ENCODE peak calls at places on chromosome 10, in six cellular contexts. Y, I, S, Z, J and W are unnamed samples.

GRCh38 chr10:61942997-61943457 is 41.5 kb downstream of the ARID5B start:
- DNase-seq in Y (no peak), I (no peak), S (no peak), Z (no peak), J (no peak), W (no peak)

GRCh38 chr10:61901829-61902447 is 439 bp downstream of the ARID5B start:
- DNase-seq in Y (no peak), I (no peak), S (no peak), Z (peak), J (no peak), W (no peak)

GRCh38 chr10:124611738-124612137 is 132.4 kb downstream of the FAM53B start:
- DNase-seq in Y (no peak), I (no peak), S (no peak), Z (no peak), J (no peak), W (no peak)

GRCh38 chr10:87864497-87865059 is 1.2 kb downstream of the PTEN start:
- DNase-seq in Y (no peak), I (no peak), S (no peak), Z (peak), J (no peak), W (no peak)

GRCh38 chr10:114523876-114524275 is 119.6 kb upstream of the AFAP1L2 start:
- DNase-seq in Y (no peak), I (no peak), S (no peak), Z (no peak), J (no peak), W (no peak)

GRCh38 chr10:3772349-3773222 is 12.4 kb downstream of the KLF6 start:
- DNase-seq in Y (no peak), I (no peak), S (no peak), Z (no peak), J (no peak), W (no peak)

GRCh38 chr10:73439605-73440298 is 6.4 kb upstream of the MSS51 start:
- DNase-seq in Y (no peak), I (no peak), S (no peak), Z (no peak), J (no peak), W (no peak)

GRCh38 chr10:22715290-22715625 is 880 bp upstream of the PIP4K2A start:
- DNase-seq in Y (no peak), I (no peak), S (no peak), Z (no peak), J (no peak), W (no peak)

GRCh38 chr10:96834121-96834520 is 2.0 kb downstream of the LCOR start:
- DNase-seq in Y (no peak), I (no peak), S (no peak), Z (no peak), J (no peak), W (no peak)

GRCh38 chr10:117662790-117663540 is 120.4 kb downstream of the EMX2 start:
- DNase-seq in Y (no peak), I (no peak), S (no peak), Z (no peak), J (no peak), W (no peak)

DNA sequence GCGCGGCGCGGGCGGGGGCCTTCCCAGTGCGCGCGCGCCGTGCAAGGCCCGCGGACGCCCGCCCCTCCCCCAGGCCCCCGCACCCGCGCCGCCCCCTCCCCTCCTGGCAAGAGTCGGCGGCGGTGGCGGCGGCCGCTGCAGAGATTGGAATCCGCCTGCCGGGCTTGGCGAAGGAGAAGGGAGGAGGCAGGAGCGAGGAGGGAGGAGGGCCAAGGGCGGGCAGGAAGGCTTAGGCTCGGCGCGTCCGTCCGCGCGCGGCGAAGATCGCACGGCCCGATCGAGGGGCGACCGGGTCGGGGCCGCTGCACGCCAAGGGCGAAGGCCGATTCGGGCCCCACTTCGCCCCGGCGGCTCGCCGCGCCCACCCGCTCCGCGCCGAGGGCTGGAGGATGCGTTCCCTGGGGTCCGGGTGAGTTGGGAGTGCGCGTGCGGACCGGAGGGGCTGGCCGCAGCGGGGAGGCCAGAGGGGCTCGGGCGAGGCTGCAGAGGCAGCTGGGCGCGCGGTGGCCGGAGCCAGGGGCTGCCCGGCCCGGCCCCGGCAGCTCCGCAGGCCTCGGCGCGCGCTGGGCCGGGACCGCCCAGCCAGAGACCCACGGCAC is at the start of gene BMPR1A:
- DNase-seq in Y (no peak), I (no peak), S (no peak), Z (peak), J (no peak), W (peak)
- TF ChIP-seq POLR2A in Y (no peak), I (peak), S (no peak), Z (no peak), J (peak), W (no peak)

GRCh38 chr10:48946891-48947500 is 7.4 kb upstream of the LRRC18 start:
- DNase-seq in Y (no peak), I (no peak), S (no peak), Z (no peak), J (no peak), W (no peak)
- TF ChIP-seq POLR2AphosphoS5 in Y (no peak), I (no peak), S (no peak), Z (no peak), J (no peak), W (no peak)

DNA sequence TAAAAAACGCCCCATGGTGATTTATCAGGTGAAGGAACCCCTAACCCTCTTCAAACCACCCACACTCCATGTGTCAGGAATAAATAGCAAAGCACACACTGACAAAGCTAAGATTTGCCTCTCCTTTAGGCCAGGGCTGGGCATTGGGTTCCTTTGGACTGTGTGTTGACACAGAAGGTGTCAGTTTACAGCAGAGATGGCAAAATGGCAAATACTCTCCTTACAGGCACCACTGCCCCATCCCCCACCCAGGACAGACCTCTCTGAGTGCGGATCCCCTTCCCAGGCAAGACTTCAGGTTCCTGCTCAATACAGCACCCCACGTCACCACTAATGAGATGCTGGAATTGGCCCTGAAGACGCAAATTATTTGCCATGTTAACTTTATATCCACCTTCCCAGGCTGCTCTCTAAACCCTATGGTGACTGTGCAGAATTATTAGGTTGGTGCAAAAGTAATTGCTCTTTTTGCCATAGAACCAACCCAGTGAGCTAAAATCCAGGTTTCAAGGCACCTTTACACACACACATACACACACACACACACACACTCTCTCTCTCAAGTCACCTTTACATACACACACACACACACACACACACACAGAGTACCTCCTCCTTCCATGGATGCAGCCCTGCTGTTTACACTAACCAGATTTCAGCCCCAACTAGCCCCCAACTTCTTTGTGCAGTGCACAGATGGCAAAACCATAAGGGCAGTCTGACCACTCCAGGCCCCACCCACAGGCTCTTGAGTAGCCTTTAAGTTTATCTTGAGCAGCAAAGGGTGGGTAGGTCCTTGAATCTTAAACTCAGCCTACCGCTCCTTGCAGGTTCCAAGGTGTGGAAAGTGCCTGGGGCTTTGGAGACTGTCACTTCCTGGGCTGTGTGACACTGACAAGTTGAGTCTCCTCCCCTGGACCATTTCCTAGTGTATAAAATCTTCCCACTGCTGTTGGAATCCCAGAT is 4.0 kb upstream of the ZCCHC24 start:
- DNase-seq in Y (no peak), I (no peak), S (no peak), Z (no peak), J (no peak), W (no peak)
- TF ChIP-seq TAF1 in Y (no peak), I (no peak), S (no peak), Z (no peak), J (no peak), W (no peak)

GRCh38 chr10:101535949-101536348 is 52.1 kb downstream of the POLL start:
- DNase-seq in Y (no peak), I (no peak), S (peak), Z (peak), J (no peak), W (no peak)
- TF ChIP-seq POLR2A in Y (no peak), I (no peak), S (no peak), Z (no peak), J (no peak), W (no peak)

GRCh38 chr10:78656397-78656796 is 412.4 kb upstream of the ZMIZ1 start:
- DNase-seq in Y (no peak), I (no peak), S (no peak), Z (no peak), J (no peak), W (no peak)

GRCh38 chr10:78655941-78656340 is 412.8 kb upstream of the ZMIZ1 start:
- DNase-seq in Y (no peak), I (no peak), S (no peak), Z (no peak), J (no peak), W (no peak)

GRCh38 chr10:78658645-78659632 is 409.8 kb upstream of the ZMIZ1 start:
- DNase-seq in Y (no peak), I (no peak), S (no peak), Z (no peak), J (no peak), W (no peak)

GRCh38 chr10:78656815-78657621 is 411.7 kb upstream of the ZMIZ1 start:
- DNase-seq in Y (peak), I (no peak), S (no peak), Z (no peak), J (no peak), W (no peak)

GRCh38 chr10:78657622-78658165 is 411.1 kb upstream of the ZMIZ1 start:
- DNase-seq in Y (peak), I (no peak), S (peak), Z (peak), J (peak), W (peak)
- TF ChIP-seq POLR2AphosphoS5 in Y (no peak), I (no peak), S (no peak), Z (no peak), J (no peak), W (no peak)

DNA sequence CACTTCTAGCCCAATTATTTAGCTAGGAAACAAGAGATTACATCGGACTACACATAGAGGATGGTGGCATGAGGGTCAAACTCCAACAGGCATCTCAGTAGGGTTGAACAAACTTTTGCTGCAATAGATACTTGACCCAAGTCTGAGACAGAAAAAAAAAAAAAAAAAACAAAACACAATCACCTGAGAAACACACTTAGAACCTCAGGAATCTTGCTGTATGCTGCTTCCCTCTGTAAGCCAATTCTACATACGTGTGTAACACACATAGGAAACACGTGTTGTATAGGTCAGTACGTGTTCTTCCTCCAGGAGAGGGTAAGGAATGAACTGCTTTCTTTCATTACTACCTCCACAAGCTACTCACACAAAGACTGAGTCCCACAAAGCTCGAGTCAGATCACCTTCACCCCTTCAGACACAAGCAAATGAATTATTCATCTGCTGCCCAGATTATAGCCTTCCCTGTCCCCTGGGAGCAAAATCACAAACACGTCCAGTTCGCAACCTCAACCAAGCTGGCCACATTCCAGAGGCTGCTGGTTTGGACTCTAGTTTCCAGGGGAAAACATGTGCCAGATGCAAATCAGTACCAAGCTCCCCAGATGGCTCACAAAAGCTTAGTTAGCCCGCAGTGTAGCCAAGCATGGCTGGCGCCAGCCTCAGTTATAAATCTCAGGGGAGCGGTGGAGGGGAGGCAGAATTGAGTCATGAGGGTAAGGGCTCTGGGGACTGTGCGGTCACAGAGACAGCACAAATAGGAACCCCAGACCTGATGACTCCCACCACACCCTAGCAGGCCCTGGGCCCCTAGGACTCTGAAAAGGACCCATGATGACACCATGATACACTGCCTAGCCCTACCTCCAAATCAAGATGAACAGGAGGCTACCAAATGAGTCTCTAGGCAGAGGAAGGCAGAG is 15.1 kb downstream of the PSAP start:
- DNase-seq in Y (peak), I (peak), S (peak), Z (no peak), J (no peak), W (peak)
- TF ChIP-seq TAF1 in Y (no peak), I (peak), S (no peak), Z (no peak), J (no peak), W (peak)

GRCh38 chr10:24973163-24973562 is 20.8 kb upstream of the PRTFDC1 start:
- DNase-seq in Y (peak), I (no peak), S (no peak), Z (no peak), J (no peak), W (no peak)
- TF ChIP-seq POLR2A in Y (no peak), I (no peak), S (no peak), Z (no peak), J (no peak), W (no peak)

GRCh38 chr10:119498889-119499864 is 43.3 kb downstream of the RGS10 start:
- DNase-seq in Y (peak), I (no peak), S (no peak), Z (no peak), J (no peak), W (no peak)
- TF ChIP-seq POLR2AphosphoS5 in Y (no peak), I (no peak), S (no peak), Z (no peak), J (no peak), W (no peak)

DNA sequence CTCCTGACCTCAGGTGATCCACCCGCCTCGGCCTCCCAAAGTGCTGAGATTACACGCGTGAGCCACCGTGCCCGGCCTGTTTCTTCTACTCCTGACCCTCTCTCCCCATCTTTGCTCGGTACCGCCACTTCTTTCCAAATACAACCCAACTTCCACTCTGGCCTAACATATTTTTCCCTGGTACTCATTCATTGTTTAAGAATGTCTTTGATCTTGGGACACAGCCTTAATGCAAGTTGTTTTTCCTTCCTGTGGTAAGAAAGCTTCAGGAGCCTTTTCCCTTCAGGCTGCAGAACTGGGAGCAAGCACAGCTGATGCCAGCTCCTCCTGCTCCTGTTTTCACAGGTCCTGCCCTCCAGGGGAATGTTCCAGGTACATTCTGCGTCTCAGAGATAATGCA is 13.7 kb downstream of the CALML3 start:
- DNase-seq in Y (no peak), I (no peak), S (no peak), Z (no peak), J (no peak), W (no peak)
- TF ChIP-seq TAF1 in Y (no peak), I (no peak), S (no peak), Z (no peak), J (no peak), W (no peak)